ENCODE peak calls at places on chromosome 9, in six cellular contexts. F, K, U, H, Y and W are unnamed samples.

GRCh38 chr9:127131871-127132270 is 9.4 kb upstream of the ANGPTL2 start:
- DNase-seq in H (peak), U (no peak), K (peak), F (peak), Y (no peak), W (no peak)

GRCh38 chr9:75903785-75904360 is 13.4 kb downstream of the PCSK5 start:
- DNase-seq in H (peak), K (no peak), F (peak), Y (no peak), U (no peak), W (no peak)

GRCh38 chr9:21674894-21675293 is 127.5 kb upstream of the MTAP start:
- DNase-seq in Y (no peak), U (no peak), F (no peak), K (no peak), H (peak), W (no peak)

GRCh38 chr9:6876195-6876594 is 118.4 kb downstream of the KDM4C start:
- DNase-seq in K (no peak), F (no peak), Y (no peak), U (no peak), H (no peak), W (no peak)

GRCh38 chr9:122402403-122403268 is 31.8 kb downstream of the PTGS1 start:
- DNase-seq in Y (no peak), F (no peak), H (peak), K (no peak), U (no peak), W (no peak)

GRCh38 chr9:73219985-73220626 is 68.4 kb downstream of the ANXA1 start:
- DNase-seq in Y (no peak), K (no peak), H (peak), U (no peak), F (no peak), W (no peak)

GRCh38 chr9:136944519-136945332 is at the start of the genes C8G and FBXW5:
- DNase-seq in K (peak), H (peak), Y (peak), U (peak), F (peak), W (peak)

GRCh38 chr9:124256517-124257069 is 1.2 kb upstream of the NEK6 start:
- DNase-seq in U (no peak), K (no peak), Y (no peak), H (peak), F (no peak), W (peak)

GRCh38 chr9:91192379-91192775 is 169.3 kb downstream of the AUH start:
- DNase-seq in K (no peak), Y (no peak), U (no peak), H (no peak), F (no peak), W (peak)

GRCh38 chr9:135070198-135070951 is 17.1 kb upstream of the OLFM1 start:
- DNase-seq in H (no peak), U (peak), K (peak), Y (peak), F (peak), W (peak)

GRCh38 chr9:110919609-110920008 is 118.7 kb downstream of the LPAR1 start:
- DNase-seq in H (peak), K (no peak), Y (no peak), U (no peak), F (no peak), W (no peak)

GRCh38 chr9:136545065-136545965 is 533 bp downstream of the NOTCH1 start:
- DNase-seq in U (no peak), Y (no peak), F (no peak), K (no peak), H (no peak), W (no peak)

GRCh38 chr9:103902263-103902662 is 191.8 kb upstream of the SMC2 start:
- DNase-seq in H (no peak), Y (no peak), K (no peak), F (no peak), U (no peak), W (no peak)

GRCh38 chr9:97501177-97501971 is at the start of gene TMOD1:
- DNase-seq in H (peak), U (peak), F (peak), K (no peak), Y (no peak), W (peak)

GRCh38 chr9:122158202-122158601 is 1.4 kb downstream of the NDUFA8 start:
- DNase-seq in F (peak), Y (no peak), U (no peak), K (no peak), H (peak), W (no peak)

GRCh38 chr9:84807870-84808385 is 138.4 kb downstream of the NTRK2 start:
- DNase-seq in H (no peak), Y (no peak), F (no peak), U (no peak), K (no peak), W (no peak)

GRCh38 chr9:134913041-134913712 is 4.5 kb downstream of the FCN1 start:
- DNase-seq in U (no peak), F (no peak), Y (no peak), H (no peak), K (no peak), W (no peak)

GRCh38 chr9:96510258-96510657 is 60.3 kb downstream of the HABP4 start:
- DNase-seq in Y (no peak), H (no peak), K (no peak), U (no peak), F (no peak), W (no peak)

DNA sequence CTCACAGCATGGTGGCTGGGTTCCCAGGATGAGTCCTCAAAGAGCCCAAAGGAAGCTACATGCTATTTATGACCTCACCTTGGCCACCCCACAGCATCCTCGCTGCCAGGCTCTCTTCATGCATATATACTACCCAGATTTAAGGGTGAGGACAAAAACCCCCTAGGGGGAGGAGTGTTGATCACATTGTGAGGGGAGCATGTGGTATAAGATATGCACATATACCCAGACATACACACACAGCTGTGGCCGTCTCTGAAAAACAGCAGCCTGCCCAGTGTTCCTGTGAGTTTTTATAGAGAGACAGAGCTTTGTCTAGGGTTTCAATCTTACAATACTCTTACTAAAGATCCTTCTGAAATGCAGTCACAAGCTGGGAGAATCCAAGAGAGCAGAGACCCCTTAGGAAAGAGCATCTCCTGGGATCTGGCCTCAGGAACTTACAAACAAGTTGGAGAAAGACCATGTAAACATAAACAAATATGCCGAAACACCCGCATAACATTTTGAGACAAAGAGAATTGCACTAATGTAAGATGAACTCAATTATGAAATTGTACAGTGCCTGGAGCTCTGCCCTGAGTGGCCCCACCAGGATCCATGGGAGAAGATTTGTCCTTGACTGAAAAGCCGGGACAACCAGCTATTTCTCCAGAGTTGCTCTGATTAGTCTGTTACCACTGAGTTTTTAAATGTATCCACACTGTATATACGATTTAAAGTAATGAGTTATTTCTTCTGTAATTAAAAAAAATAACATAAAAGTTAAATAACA is 146.5 kb downstream of the GADD45G start:
- DNase-seq in K (no peak), F (no peak), U (no peak), H (no peak), Y (no peak), W (peak)
- H3K27ac ChIP-seq in K (no peak), F (no peak), U (no peak), H (no peak), Y (no peak), W (no peak)

DNA sequence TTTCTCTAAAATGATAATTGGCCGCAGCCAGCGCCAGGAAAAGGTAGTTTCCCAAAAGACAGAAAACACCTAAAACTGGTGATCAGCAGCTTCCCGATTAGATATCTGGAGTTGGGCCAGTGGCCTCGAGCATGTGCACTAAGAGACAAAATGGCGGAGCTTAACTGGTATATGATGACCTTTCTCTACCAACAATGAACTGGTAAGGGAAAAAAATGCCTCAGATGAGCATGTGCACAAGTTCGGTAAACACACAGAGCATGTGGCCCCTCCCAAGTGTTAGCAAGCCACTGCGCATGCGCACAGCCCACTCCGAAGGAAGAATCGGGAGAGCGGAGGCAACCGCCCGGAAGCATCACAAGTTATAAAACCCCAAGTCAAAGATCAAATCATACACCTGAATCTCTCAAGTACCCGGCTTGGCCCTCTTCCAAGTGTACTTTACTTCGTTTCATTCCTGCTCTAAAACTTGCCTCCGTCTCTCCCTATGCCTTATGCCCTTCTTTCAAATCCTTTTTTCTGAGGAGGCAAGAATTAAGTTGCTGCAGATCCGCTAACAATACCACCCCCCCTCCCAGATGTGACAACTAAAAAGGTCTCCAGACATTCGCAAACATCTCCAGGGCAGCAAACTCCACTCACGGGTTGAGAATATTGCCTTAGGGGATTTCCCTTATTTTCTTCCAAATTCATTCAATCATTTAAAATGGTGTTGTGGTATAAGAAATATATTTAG is 15.0 kb upstream of the PTBP3 start:
- DNase-seq in F (no peak), Y (no peak), H (no peak), K (peak), U (peak), W (peak)
- H3K27ac ChIP-seq in F (no peak), Y (no peak), H (no peak), K (no peak), U (peak), W (no peak)

DNA sequence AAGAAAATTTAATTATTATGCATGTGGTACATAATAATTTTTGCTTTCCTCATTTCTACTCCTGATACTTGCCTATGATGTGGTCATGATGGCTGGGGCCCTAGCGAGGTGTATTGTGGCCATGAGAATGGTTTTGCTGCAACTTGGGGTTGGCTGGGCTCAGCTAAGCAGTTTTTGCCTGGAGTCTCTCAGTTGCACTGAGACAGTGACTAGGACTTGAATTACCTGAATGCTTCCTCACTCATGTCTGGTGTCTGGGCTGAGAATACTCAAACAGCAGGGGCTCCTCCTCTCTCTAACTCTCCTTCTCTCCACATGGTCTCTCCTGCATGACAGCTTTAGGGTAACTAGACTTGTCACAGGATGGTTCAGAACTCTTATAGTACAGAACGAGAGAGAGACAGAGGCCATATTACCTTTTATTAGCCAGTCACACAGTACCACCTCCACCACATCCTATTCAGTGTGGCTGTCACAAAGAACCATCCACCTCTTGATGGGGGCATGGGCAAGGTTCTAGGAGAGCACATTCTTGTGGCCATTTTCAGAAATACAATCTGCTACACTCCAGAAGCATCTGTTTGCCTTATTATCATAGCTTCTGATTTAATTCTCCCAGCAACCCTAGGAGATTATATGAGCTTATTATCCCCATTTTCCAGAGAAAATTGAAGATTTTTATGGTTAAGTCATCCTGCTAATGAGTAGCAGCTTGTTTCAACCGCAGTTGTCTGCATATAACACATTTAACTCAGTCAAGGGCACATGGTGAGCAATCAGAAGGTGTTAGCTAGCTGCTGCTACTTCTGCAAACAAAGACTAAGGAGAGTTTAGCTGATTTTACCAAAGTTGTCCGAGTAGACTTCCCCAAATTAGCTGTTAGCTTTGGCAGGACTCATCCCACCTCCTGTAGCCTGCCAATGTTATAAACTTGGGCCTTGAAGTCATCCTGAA is 245.1 kb downstream of the DOCK8 start:
- DNase-seq in U (no peak), K (no peak), F (peak), H (no peak), Y (no peak), W (no peak)
- H3K27ac ChIP-seq in U (no peak), K (no peak), F (no peak), H (no peak), Y (no peak), W (no peak)

GRCh38 chr9:88657893-88658292 is 122.9 kb downstream of the NXNL2 start:
- DNase-seq in U (no peak), Y (no peak), F (no peak), K (no peak), H (no peak), W (no peak)
- H3K27ac ChIP-seq in U (no peak), Y (no peak), F (no peak), K (no peak), H (no peak), W (no peak)

DNA sequence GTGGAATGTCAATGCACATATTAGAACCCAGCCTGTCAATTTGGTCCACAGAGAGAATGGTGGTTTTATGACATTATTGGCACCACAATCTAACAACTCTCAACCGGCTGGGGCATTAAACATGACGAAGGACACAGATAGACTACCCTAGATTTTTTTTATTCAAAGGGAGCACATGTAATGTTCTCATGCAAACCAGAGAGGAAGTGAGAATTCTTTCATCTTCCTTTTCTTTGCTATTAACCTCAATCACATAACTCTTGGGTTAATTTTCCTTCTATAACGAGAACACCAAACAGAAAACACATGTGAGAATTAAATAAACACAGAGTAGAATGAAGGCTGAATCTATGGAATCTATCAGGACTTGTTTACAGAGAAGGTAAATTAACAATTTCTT is 94.9 kb upstream of the TNC start:
- DNase-seq in K (no peak), H (no peak), F (no peak), U (no peak), Y (no peak), W (no peak)
- H3K27ac ChIP-seq in K (no peak), H (no peak), F (no peak), U (no peak), Y (no peak), W (no peak)

GRCh38 chr9:130630506-130631330 is 33.7 kb upstream of the PRDM12 start:
- DNase-seq in F (no peak), Y (no peak), H (no peak), U (no peak), K (no peak), W (no peak)

GRCh38 chr9:130629443-130630090 is 34.8 kb upstream of the PRDM12 start:
- DNase-seq in U (no peak), F (no peak), Y (no peak), K (no peak), H (no peak), W (no peak)

GRCh38 chr9:130631331-130632080 is 32.9 kb upstream of the PRDM12 start:
- DNase-seq in F (no peak), K (no peak), U (no peak), Y (no peak), H (no peak), W (no peak)

GRCh38 chr9:130627896-130628792 is 36.2 kb upstream of the PRDM12 start:
- DNase-seq in Y (no peak), K (no peak), U (no peak), F (no peak), H (no peak), W (no peak)

DNA sequence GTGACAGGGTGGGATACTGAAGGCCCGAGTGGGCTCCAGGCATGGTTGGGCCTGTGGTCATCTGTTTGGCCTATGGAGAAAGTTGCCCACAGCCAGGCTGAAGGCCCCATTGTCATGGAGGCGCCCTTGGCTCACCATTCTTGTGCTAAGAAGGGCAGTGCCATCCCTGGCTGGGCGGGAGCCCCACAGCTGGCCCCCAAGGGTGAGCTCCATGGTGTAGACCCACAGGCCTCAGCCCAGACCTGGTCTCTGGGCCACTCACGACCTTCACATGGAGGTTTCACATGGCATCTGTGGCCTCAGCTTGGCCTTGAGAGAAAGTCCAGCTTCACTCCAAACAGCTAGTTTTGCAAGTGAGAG is 34.3 kb upstream of the PRDM12 start:
- DNase-seq in H (no peak), K (no peak), Y (no peak), U (no peak), F (no peak), W (no peak)
- H3K27ac ChIP-seq in H (no peak), K (no peak), Y (no peak), U (no peak), F (no peak), W (no peak)

DNA sequence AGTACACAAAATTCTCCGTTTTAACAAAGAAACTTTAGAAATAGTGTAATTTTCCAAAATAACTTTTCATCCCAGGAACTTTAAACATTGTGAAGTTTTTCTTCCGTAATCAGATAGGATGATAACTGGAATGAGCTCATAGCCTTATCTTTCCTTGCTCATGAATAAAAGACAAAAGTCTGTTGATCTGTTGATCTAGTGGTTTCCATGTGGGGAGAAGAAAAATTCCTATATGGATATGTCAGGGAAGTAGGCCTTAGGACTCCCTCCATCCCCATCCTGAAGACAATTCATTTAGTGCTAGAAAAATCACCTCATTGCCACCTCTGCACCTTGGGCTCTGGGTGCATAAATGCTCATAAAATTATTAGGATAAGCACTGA is 266.6 kb downstream of the SMARCA2 start:
- DNase-seq in H (no peak), U (no peak), K (no peak), Y (no peak), F (peak), W (no peak)
- H3K27ac ChIP-seq in H (no peak), U (no peak), K (no peak), Y (no peak), F (peak), W (no peak)

GRCh38 chr9:15522130-15522755 is 11.5 kb upstream of the PSIP1 start:
- DNase-seq in U (no peak), F (no peak), H (no peak), K (no peak), Y (no peak), W (no peak)
- H3K27ac ChIP-seq in U (no peak), F (no peak), H (no peak), K (no peak), Y (no peak), W (no peak)